ENCODE peak calls at places on chromosomes 4 and X, in four cellular contexts. D is GM12878, T is K562, E is HepG2. L is an unnamed sample.

GRCh38 chrX:122545778-122546177 is 638.3 kb upstream of the GRIA3 start:
- DNase-seq in D (no peak), T (no peak), E (no peak), L (no peak)

GRCh38 chr4:24063771-24064170 is 173.9 kb upstream of the PPARGC1A start:
- DNase-seq in D (no peak), T (no peak), E (no peak), L (no peak)

GRCh38 chrX:100928660-100929613 is at the start of gene XKRX:
- DNase-seq in D (no peak), T (peak; percentile 20), E (no peak), L (peak; percentile 56)

GRCh38 chrX:56564921-56565861 is 1.8 kb downstream of the UBQLN2 start:
- DNase-seq in D (no peak), T (peak; percentile 7), E (peak; percentile 0), L (no peak)

GRCh38 chr4:44194365-44194764 is 254.2 kb downstream of the KCTD8 start:
- DNase-seq in D (no peak), T (no peak), E (no peak), L (no peak)

GRCh38 chr4:8537041-8537461 is 43.1 kb upstream of the GPR78 start:
- DNase-seq in D (peak; percentile 92), T (no peak), E (peak; percentile 42), L (no peak)

GRCh38 chrX:150569155-150569477 is 695 bp downstream of the MTM1 start:
- DNase-seq in D (no peak), T (no peak), E (no peak), L (no peak)

GRCh38 chr4:159010563-159011260 is 92.2 kb upstream of the RAPGEF2 start:
- DNase-seq in D (no peak), T (no peak), E (peak; percentile 30), L (no peak)

GRCh38 chr4:87025614-87026041 is 90.8 kb downstream of the AFF1 start:
- DNase-seq in D (peak; percentile 50), T (no peak), E (peak; percentile 71), L (no peak)

GRCh38 chr4:118957683-118958082 is 69.0 kb downstream of the SYNPO2 start:
- DNase-seq in D (no peak), T (no peak), E (no peak), L (no peak)

GRCh38 chrX:153903991-153904957 is at the start of gene AVPR2:
- DNase-seq in D (no peak), T (peak; percentile 31), E (no peak), L (no peak)

GRCh38 chr4:176767183-176767582 is 25.5 kb downstream of the VEGFC start:
- DNase-seq in D (no peak), T (no peak), E (no peak), L (no peak)

GRCh38 chr4:173217727-173218126 is 49.1 kb downstream of the GALNT7 start:
- DNase-seq in D (no peak), T (no peak), E (no peak), L (no peak)

GRCh38 chr4:147984778-147985138 is 252.9 kb downstream of the ARHGAP10 start:
- DNase-seq in D (no peak), T (no peak), E (no peak), L (no peak)

GRCh38 chr4:111957992-111958391 is 187.3 kb upstream of the FAM241A start:
- DNase-seq in D (no peak), T (no peak), E (no peak), L (no peak)

GRCh38 chr4:34148322-34148908 is 2095.9 kb downstream of the ARAP2 start:
- DNase-seq in D (no peak), T (no peak), E (no peak), L (no peak)

GRCh38 chr4:39846135-39846534 is 131.6 kb downstream of the PDS5A start:
- DNase-seq in D (no peak), T (no peak), E (no peak), L (no peak)

GRCh38 chr4:183955666-183956065 is 50.6 kb downstream of the STOX2 start:
- DNase-seq in D (no peak), T (no peak), E (no peak), L (no peak)

GRCh38 chr4:41442818-41443217 is 95.1 kb upstream of the LIMCH1 start:
- DNase-seq in D (no peak), T (no peak), E (no peak), L (no peak)

GRCh38 chrX:48575642-48576041 is 1.4 kb downstream of the RBM3 start:
- DNase-seq in D (no peak), T (peak; percentile 31), E (no peak), L (peak; percentile 2)

GRCh38 chr4:163901305-163901704 is 406.8 kb downstream of the TMA16 start:
- DNase-seq in D (no peak), T (no peak), E (no peak), L (no peak)

GRCh38 chr4:117429061-117429460 is 343.7 kb upstream of the TRAM1L1 start:
- DNase-seq in D (no peak), T (no peak), E (no peak), L (no peak)

GRCh38 chrX:100319716-100320115 is 90.4 kb downstream of the PCDH19 start:
- DNase-seq in D (no peak), T (no peak), E (no peak), L (no peak)

GRCh38 chr4:2560167-2560566 is 23.7 kb downstream of the FAM193A start:
- DNase-seq in D (no peak), T (no peak), E (no peak), L (no peak)

GRCh38 chrX:46561931-46562721 is 11.4 kb upstream of the CHST7 start:
- DNase-seq in D (peak; percentile 95), T (no peak), E (no peak), L (no peak)

GRCh38 chr4:4504783-4505182 is 37.1 kb downstream of the STX18 start:
- DNase-seq in D (no peak), T (no peak), E (no peak), L (no peak)

GRCh38 chr4:120053916-120054315 is 12.7 kb downstream of the MAD2L1 start:
- DNase-seq in D (no peak), T (no peak), E (no peak), L (no peak)

GRCh38 chrX:133265331-133265730 is 47.2 kb upstream of the TFDP3 start:
- DNase-seq in D (no peak), T (no peak), E (peak; percentile 12), L (no peak)

GRCh38 chr4:27027428-27027827 is 166.8 kb downstream of the STIM2 start:
- DNase-seq in D (no peak), T (no peak), E (no peak), L (no peak)

GRCh38 chr4:98653890-98654867 is 4.2 kb downstream of the TSPAN5 start:
- DNase-seq in D (no peak), T (no peak), E (no peak), L (no peak)

GRCh38 chr4:87848622-87849351 is 16.0 kb downstream of the MEPE start:
- DNase-seq in D (no peak), T (peak; percentile 39), E (peak; percentile 47), L (peak; percentile 61)

GRCh38 chrX:9611436-9612145 is 146.7 kb downstream of the TBL1X start:
- DNase-seq in D (no peak), T (no peak), E (peak; percentile 15), L (no peak)

GRCh38 chrX:3548743-3549441 is 164.6 kb downstream of the PRKX start:
- DNase-seq in D (no peak), T (no peak), E (peak; percentile 0), L (peak; percentile 26)

GRCh38 chr4:6557856-6558255 is 17.1 kb upstream of the MAN2B2 start:
- DNase-seq in D (no peak), T (no peak), E (no peak), L (no peak)

GRCh38 chrX:78322863-78323262 is 4.5 kb downstream of the CYSLTR1 start:
- DNase-seq in D (no peak), T (no peak), E (no peak), L (no peak)

GRCh38 chr4:97404876-97405523 is 738.3 kb downstream of the STPG2 start:
- DNase-seq in D (no peak), T (no peak), E (no peak), L (no peak)

GRCh38 chr4:169017971-169018370 is 7.9 kb upstream of the CBR4 start:
- DNase-seq in D (no peak), T (no peak), E (no peak), L (no peak)

DNA sequence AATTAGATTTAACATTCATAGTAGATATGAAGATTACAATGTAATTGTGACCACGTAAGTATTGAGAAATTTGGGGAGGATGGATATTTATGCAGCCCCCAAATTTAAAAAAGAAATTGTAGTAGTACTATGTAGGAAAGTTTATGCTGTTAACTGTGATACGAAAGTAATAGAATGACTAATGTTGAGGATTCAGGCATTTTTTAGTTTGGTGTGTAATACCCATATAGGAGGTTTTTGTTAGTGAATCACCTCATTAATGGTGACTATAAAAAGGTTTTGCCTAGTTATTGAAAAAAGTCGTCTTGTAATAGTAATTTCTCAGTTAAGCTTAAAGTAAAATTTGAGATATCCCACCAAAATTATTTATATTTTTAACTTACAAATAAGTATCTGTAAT is 67.2 kb downstream of the SMARCAD1 start:
- DNase-seq in D (no peak), T (no peak), E (no peak), L (no peak)
- TF ChIP-seq FOXK2 in D (no peak), T (no peak), E (no peak), L (no peak)

GRCh38 chr4:166144607-166145006 is 271.6 kb downstream of the TLL1 start:
- DNase-seq in D (no peak), T (no peak), E (no peak), L (no peak)
- TF ChIP-seq FOXK2 in D (no peak), T (no peak), E (no peak), L (no peak)

GRCh38 chr4:102438396-102438795 is 62.8 kb upstream of the NFKB1 start:
- DNase-seq in D (no peak), T (no peak), E (no peak), L (no peak)

GRCh38 chr4:102440498-102440897 is 60.7 kb upstream of the NFKB1 start:
- DNase-seq in D (no peak), T (no peak), E (no peak), L (no peak)

GRCh38 chr4:102439835-102440234 is 61.3 kb upstream of the NFKB1 start:
- DNase-seq in D (no peak), T (no peak), E (peak; percentile 61), L (no peak)

GRCh38 chr4:102437111-102437510 is 64.0 kb upstream of the NFKB1 start:
- DNase-seq in D (no peak), T (no peak), E (no peak), L (no peak)

DNA sequence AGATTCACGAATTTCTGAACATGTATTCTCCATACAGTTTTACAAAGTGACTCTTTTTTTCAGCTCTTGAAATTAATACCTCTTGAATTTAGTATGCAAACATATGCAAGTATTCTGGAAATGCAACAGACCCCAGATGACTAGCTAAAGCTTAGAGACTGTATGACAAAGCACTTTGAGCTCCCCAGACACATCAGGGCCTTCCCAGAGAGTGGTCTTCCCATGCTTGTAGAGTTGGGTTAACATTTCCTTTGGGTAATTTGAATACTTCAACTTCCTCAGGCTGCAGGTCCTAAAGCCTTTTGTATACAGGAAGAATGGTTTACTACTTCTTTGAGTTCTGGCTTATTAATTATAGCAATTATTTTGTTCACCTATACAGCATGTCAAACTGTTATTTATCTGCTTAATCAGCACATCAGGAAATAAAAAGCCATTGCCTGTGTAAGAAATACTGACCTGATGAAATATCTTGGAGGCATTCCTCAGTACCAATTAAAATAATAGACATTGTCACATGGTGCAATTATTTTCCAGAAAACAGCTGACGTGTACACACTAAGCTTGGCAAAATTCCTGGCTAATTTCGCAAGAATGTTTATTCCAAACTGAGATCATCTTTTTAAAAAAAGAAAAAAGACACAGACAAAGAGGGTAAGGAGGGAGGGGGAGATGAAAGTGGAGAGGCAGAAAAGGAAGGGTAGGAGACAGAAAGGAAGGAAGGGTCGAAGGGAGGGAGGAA is 62.1 kb upstream of the NFKB1 start:
- DNase-seq in D (no peak), T (no peak), E (peak; percentile 33), L (no peak)
- TF ChIP-seq FOXK2 in D (no peak), T (no peak), E (no peak), L (no peak)

GRCh38 chr4:153523941-153524386 is 57.8 kb downstream of the TMEM131L start:
- DNase-seq in D (no peak), T (no peak), E (no peak), L (no peak)
- TF ChIP-seq FOXK2 in D (no peak), T (no peak), E (no peak), L (no peak)